ENCODE peak calls at places on chromosomes 7 and 10, in seven cellular contexts. B is activated CD4-positive, alpha-beta T cell treated with anti-CD3 and anti-CD28 coated beads, Interleukin-2, amount 10 ng/mL, durations not matched to agents 24 days and 14 days; A is mesenteric fat pad; T is SK-MEL-5; Q is stimulated activated CD4-positive, alpha-beta T cell treated with anti-CD3 and anti-CD28 coated beads, Interleukin-2, amount 100 ng/mL, for 24 hours; N is iris pigment epithelial cell; M is amniotic epithelial cell. I is an unnamed sample.

GRCh38 chr7:122518488-122518887 is 180.4 kb downstream of the RNF133 start:
- DNase-seq in T (no peak), M (peak), Q (no peak), A (no peak), B (no peak), N (peak), I (no peak)

GRCh38 chr10:106566871-106567270 is 597.6 kb downstream of the SORCS1 start:
- DNase-seq in B (no peak), M (no peak), Q (no peak), N (no peak), A (no peak), T (no peak), I (no peak)

GRCh38 chr7:4659551-4660286 is 22.4 kb upstream of the FOXK1 start:
- DNase-seq in A (no peak), Q (peak), N (no peak), M (no peak), B (no peak), T (peak), I (no peak)

GRCh38 chr7:47962262-47962661 is 14.0 kb upstream of the PKD1L1 start:
- DNase-seq in N (no peak), A (no peak), B (no peak), M (no peak), Q (no peak), T (no peak), I (no peak)

GRCh38 chr10:132664883-132665282 is 121.1 kb downstream of the NKX6-2 start:
- DNase-seq in A (no peak), N (no peak), Q (no peak), B (no peak), T (no peak), M (no peak), I (no peak)

GRCh38 chr10:63457576-63457975 is 8.2 kb downstream of the JMJD1C start:
- DNase-seq in A (no peak), Q (no peak), B (no peak), M (no peak), T (no peak), N (no peak), I (no peak)

GRCh38 chr10:113424984-113425383 is 127.9 kb upstream of the HABP2 start:
- DNase-seq in M (no peak), B (no peak), A (no peak), T (no peak), N (no peak), Q (no peak), I (no peak)

GRCh38 chr7:85094046-85094720 is 92.7 kb downstream of the SEMA3D start:
- DNase-seq in T (no peak), B (no peak), N (no peak), Q (no peak), M (no peak), A (no peak), I (peak)

GRCh38 chr10:78876449-78876848 is 192.3 kb upstream of the ZMIZ1 start:
- DNase-seq in Q (no peak), N (no peak), B (no peak), M (no peak), T (no peak), A (no peak), I (no peak)

GRCh38 chr7:69739906-69740545 is 141.8 kb downstream of the AUTS2 start:
- DNase-seq in Q (no peak), M (no peak), T (no peak), B (no peak), N (no peak), A (no peak), I (peak)

GRCh38 chr10:97849101-97849490 is 547 bp upstream of the GOLGA7B start:
- DNase-seq in M (no peak), T (peak), N (no peak), A (no peak), B (no peak), Q (no peak), I (no peak)

GRCh38 chr7:979886-980571 is 3.0 kb upstream of the CYP2W1 start:
- DNase-seq in A (no peak), Q (no peak), T (peak), M (no peak), B (no peak), N (peak), I (no peak)

GRCh38 chr7:55348502-55348901 is 16.6 kb upstream of the LANCL2 start:
- DNase-seq in A (no peak), M (peak), B (no peak), Q (no peak), T (no peak), N (peak), I (peak)

GRCh38 chr7:141456298-141456697 is 94.9 kb upstream of the AGK start:
- DNase-seq in Q (no peak), M (no peak), A (no peak), B (no peak), T (no peak), N (no peak), I (peak)

GRCh38 chr7:36871863-36872262 is 147.6 kb upstream of the AOAH start:
- DNase-seq in A (no peak), M (no peak), B (peak), Q (no peak), N (peak), T (peak), I (peak)

GRCh38 chr7:45973725-45974532 is 52.9 kb upstream of the IGFBP3 start:
- DNase-seq in A (no peak), N (peak), M (peak), Q (no peak), B (peak), T (peak), I (no peak)

GRCh38 chr7:781936-782529 is 50.2 kb upstream of the SUN1 start:
- DNase-seq in T (no peak), Q (no peak), A (no peak), N (no peak), M (no peak), B (no peak), I (no peak)

GRCh38 chr10:36236341-36236740 is 594.2 kb upstream of the FZD8 start:
- DNase-seq in B (no peak), T (no peak), A (no peak), M (no peak), Q (no peak), N (no peak), I (no peak)

GRCh38 chr10:75703191-75703861 is 271.9 kb downstream of the LRMDA start:
- DNase-seq in A (no peak), Q (no peak), M (no peak), N (no peak), B (no peak), T (no peak), I (no peak)

GRCh38 chr7:1649751-1650326 is 20.2 kb upstream of the ELFN1 start:
- DNase-seq in A (no peak), Q (no peak), B (no peak), M (no peak), N (no peak), T (no peak), I (no peak)

GRCh38 chr7:76325811-76326210 is 23.3 kb downstream of the HSPB1 start:
- DNase-seq in Q (no peak), A (no peak), T (no peak), N (no peak), M (no peak), B (no peak), I (no peak)

GRCh38 chr10:101217450-101218281 is 11.6 kb downstream of the LBX1 start:
- DNase-seq in N (peak), B (peak), A (no peak), T (peak), Q (no peak), M (peak), I (peak)